ENCODE peak calls at places on chromosome 17, in ten cellular contexts. T is AG09309; Q is fibroblast of pulmonary artery; Y is IMR-90; M is OCI-LY7; N is fibroblast of mammary gland; K is fibroblast of the aortic adventitia; H is fibroblast of villous mesenchyme; G is H7; D is Jurkat, Clone E6-1. O is an unnamed sample.

GRCh38 chr17:40909755-40910154 is 24.7 kb upstream of the KRT20 start:
- DNase-seq in T (peak), Q (peak), Y (peak), M (no peak), N (peak), K (peak), H (peak), G (no peak), D (no peak), O (peak)

GRCh38 chr17:77377836-77378235 is 237.1 kb downstream of the SEC14L1 start:
- DNase-seq in T (no peak), Q (no peak), Y (no peak), M (no peak), N (no peak), K (no peak), H (no peak), G (no peak), D (no peak), O (no peak)

GRCh38 chr17:54900457-54901229 is at the start of gene TOM1L1:
- DNase-seq in T (no peak), Q (peak), Y (peak), M (no peak), N (peak), K (peak), H (peak), G (peak), D (peak), O (peak)

GRCh38 chr17:46194393-46195216 is 1.4 kb upstream of the KANSL1 start:
- DNase-seq in T (no peak), Q (peak), Y (peak), M (peak), N (peak), K (peak), H (peak), G (peak), D (peak), O (peak)

GRCh38 chr17:7403043-7403901 is 625 bp downstream of the TMEM256 start:
- DNase-seq in T (peak), Q (no peak), Y (no peak), M (peak), N (no peak), K (no peak), H (no peak), G (peak), D (no peak), O (peak)

GRCh38 chr17:50457621-50458020 is 11.1 kb downstream of the CHAD start:
- DNase-seq in T (no peak), Q (no peak), Y (no peak), M (no peak), N (no peak), K (no peak), H (no peak), G (no peak), D (no peak), O (no peak)

GRCh38 chr17:10372906-10373305 is at the start of gene MYH13:
- DNase-seq in T (no peak), Q (no peak), Y (no peak), M (no peak), N (no peak), K (no peak), H (no peak), G (no peak), D (no peak), O (no peak)

GRCh38 chr17:50239913-50240312 is 34.4 kb upstream of the TMEM92 start:
- DNase-seq in T (no peak), Q (no peak), Y (no peak), M (no peak), N (no peak), K (no peak), H (no peak), G (no peak), D (no peak), O (no peak)

GRCh38 chr17:29140051-29140582 is 40.1 kb downstream of the MYO18A start:
- DNase-seq in T (no peak), Q (peak), Y (peak), M (peak), N (peak), K (peak), H (peak), G (peak), D (peak), O (peak)

DNA sequence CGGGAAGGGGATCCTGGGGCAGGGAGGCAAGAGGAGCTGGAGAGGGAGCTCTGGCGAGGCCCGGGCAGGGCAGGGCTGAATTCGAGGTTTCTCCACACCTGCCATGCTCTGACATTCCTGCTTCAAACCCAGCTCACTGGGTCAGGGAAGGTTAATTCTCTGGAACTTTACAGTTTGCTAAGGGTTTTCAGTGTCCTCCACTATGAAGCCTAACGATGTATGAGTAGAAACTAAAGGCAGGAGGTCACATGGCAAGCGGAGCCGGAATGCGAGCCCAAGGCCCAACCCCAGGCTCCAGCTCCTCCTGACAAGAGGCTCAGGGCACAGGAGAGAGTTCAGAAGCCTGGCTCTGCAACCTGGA is 29.2 kb downstream of the DCAKD start:
- DNase-seq in T (no peak), Q (no peak), Y (no peak), M (no peak), N (no peak), K (no peak), H (no peak), G (peak), D (no peak), O (no peak)
- H3K4me3 ChIP-seq in T (no peak), Q (no peak), Y (no peak), M (no peak), N (no peak), K (no peak), H (no peak), G (no peak), D (no peak), O (no peak)

GRCh38 chr17:14935139-14935538 is 330.0 kb downstream of the PMP22 start:
- DNase-seq in T (no peak), Q (no peak), Y (no peak), M (no peak), N (peak), K (no peak), H (no peak), G (no peak), D (no peak), O (peak)
- H3K4me3 ChIP-seq in T (no peak), Q (no peak), Y (no peak), M (no peak), N (no peak), K (no peak), H (no peak), G (no peak), D (no peak), O (no peak)

GRCh38 chr17:69450131-69450530 is 35.6 kb downstream of the MAP2K6 start:
- DNase-seq in T (no peak), Q (no peak), Y (no peak), M (no peak), N (no peak), K (no peak), H (no peak), G (no peak), D (no peak), O (no peak)

GRCh38 chr17:69445132-69445531 is 30.6 kb downstream of the MAP2K6 start:
- DNase-seq in T (no peak), Q (no peak), Y (no peak), M (no peak), N (no peak), K (no peak), H (no peak), G (no peak), D (no peak), O (no peak)

GRCh38 chr17:69450857-69451410 is 36.4 kb downstream of the MAP2K6 start:
- DNase-seq in T (no peak), Q (peak), Y (no peak), M (no peak), N (no peak), K (no peak), H (no peak), G (no peak), D (no peak), O (peak)

GRCh38 chr17:69448431-69449102 is 34.1 kb downstream of the MAP2K6 start:
- DNase-seq in T (no peak), Q (peak), Y (no peak), M (no peak), N (no peak), K (no peak), H (no peak), G (peak), D (no peak), O (peak)

DNA sequence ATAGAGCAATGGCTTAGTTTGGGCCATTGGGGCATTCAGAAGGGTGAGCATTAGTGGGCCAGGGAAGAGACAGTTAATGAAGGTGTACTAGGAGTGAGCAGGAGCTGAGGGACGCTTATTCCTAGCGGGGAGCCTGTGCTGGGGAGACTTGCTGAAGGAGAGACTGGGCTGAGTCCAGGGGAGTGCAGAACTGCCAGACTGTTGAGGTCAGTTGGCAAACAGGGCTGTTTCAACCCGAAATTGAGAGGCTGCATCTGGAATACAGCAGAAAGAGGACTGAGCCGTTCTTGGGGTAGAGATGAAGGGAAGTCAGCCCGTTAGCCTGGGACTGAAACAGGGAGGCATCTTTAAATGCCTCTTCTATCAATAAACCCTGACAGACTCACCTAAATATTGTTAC is 33.2 kb downstream of the MAP2K6 start:
- DNase-seq in T (no peak), Q (no peak), Y (no peak), M (no peak), N (no peak), K (no peak), H (no peak), G (no peak), D (no peak), O (no peak)
- H3K4me3 ChIP-seq in T (no peak), Q (no peak), Y (no peak), M (no peak), N (no peak), K (no peak), H (no peak), G (no peak), D (no peak), O (no peak)

GRCh38 chr17:81339180-81339501 is 44.0 kb upstream of the SLC38A10 start:
- DNase-seq in T (no peak), Q (no peak), Y (no peak), M (no peak), N (no peak), K (no peak), H (no peak), G (peak), D (no peak), O (no peak)

GRCh38 chr17:81339502-81340296 is 44.6 kb upstream of the SLC38A10 start:
- DNase-seq in T (no peak), Q (no peak), Y (no peak), M (no peak), N (no peak), K (no peak), H (no peak), G (peak), D (no peak), O (no peak)

GRCh38 chr17:81342062-81342699 is 47.1 kb upstream of the SLC38A10 start:
- DNase-seq in T (no peak), Q (peak), Y (no peak), M (no peak), N (peak), K (peak), H (peak), G (no peak), D (no peak), O (peak)

GRCh38 chr17:81341347-81342061 is 46.4 kb upstream of the SLC38A10 start:
- DNase-seq in T (no peak), Q (no peak), Y (no peak), M (no peak), N (peak), K (no peak), H (no peak), G (peak), D (no peak), O (no peak)

GRCh38 chr17:81340606-81341346 is 45.7 kb upstream of the SLC38A10 start:
- DNase-seq in T (no peak), Q (peak), Y (no peak), M (no peak), N (no peak), K (peak), H (no peak), G (peak), D (no peak), O (peak)
- H3K4me3 ChIP-seq in T (no peak), Q (peak), Y (peak), M (no peak), N (peak), K (peak), H (peak), G (peak), D (no peak), O (peak)

GRCh38 chr17:82030470-82031302 is 792 bp upstream of the RAC3 start:
- DNase-seq in T (peak), Q (peak), Y (peak), M (peak), N (peak), K (peak), H (peak), G (peak), D (peak), O (peak)
- H3K4me3 ChIP-seq in T (peak), Q (peak), Y (peak), M (peak), N (peak), K (peak), H (peak), G (peak), D (peak), O (peak)

DNA sequence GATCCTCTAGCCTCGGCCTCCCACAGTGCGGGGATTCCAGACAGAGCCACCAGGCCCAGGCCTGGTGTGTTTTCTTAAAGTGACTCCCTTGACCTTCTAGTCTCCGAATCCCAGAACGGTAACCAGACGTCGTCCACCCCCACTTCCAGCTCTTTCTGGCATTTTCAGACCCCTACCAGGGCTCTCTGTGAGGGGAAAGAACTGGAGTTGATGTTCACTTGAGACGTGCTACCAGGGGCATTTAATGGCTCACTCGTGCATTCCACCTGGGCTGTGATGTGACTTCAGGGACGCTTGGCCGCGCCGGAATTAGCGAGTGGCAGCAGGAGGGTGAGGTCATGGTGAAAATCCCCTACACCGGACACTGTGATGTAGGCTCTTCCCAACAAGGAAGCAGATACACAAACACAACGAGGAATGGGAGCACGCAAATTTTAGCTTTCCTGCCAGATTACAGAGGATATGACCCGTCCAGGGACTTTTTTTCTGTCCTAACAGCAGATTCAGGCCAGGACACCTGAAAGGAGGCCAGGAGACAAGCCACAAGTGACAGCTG is 1.1 kb upstream of the GNA13 start:
- DNase-seq in T (no peak), Q (no peak), Y (no peak), M (no peak), N (no peak), K (no peak), H (no peak), G (no peak), D (no peak), O (peak)
- H3K4me3 ChIP-seq in T (no peak), Q (no peak), Y (no peak), M (peak), N (no peak), K (no peak), H (no peak), G (no peak), D (peak), O (no peak)

GRCh38 chr17:57762375-57762916 is 17.3 kb upstream of the CCDC182 start:
- DNase-seq in T (no peak), Q (no peak), Y (no peak), M (no peak), N (no peak), K (no peak), H (no peak), G (no peak), D (no peak), O (no peak)
- H3K4me3 ChIP-seq in T (no peak), Q (no peak), Y (no peak), M (no peak), N (no peak), K (no peak), H (no peak), G (no peak), D (no peak), O (no peak)

GRCh38 chr17:63434951-63435571 is 11.0 kb downstream of the CYB561 start:
- DNase-seq in T (no peak), Q (peak), Y (peak), M (no peak), N (peak), K (peak), H (no peak), G (peak), D (no peak), O (no peak)

GRCh38 chr17:63435681-63436522 is 10.2 kb downstream of the CYB561 start:
- DNase-seq in T (no peak), Q (no peak), Y (no peak), M (peak), N (no peak), K (no peak), H (no peak), G (peak), D (no peak), O (no peak)

GRCh38 chr17:63437287-63438091 is 8.6 kb downstream of the CYB561 start:
- DNase-seq in T (no peak), Q (no peak), Y (no peak), M (no peak), N (peak), K (peak), H (peak), G (peak), D (no peak), O (peak)

GRCh38 chr17:63438092-63439051 is 7.7 kb downstream of the CYB561 start:
- DNase-seq in T (no peak), Q (no peak), Y (no peak), M (no peak), N (no peak), K (no peak), H (no peak), G (peak), D (no peak), O (no peak)

GRCh38 chr17:63436523-63437110 is 9.5 kb downstream of the CYB561 start:
- DNase-seq in T (no peak), Q (peak), Y (no peak), M (no peak), N (peak), K (peak), H (no peak), G (peak), D (no peak), O (peak)
- H3K4me3 ChIP-seq in T (peak), Q (no peak), Y (no peak), M (no peak), N (no peak), K (peak), H (no peak), G (no peak), D (no peak), O (no peak)